ENCODE peak calls at places on chromosomes 13 and 19, in six cellular contexts. X is IMR-90, L is HepG2, E is GM12878, Z is K562, I is A549. Q is an unnamed sample.

GRCh38 chr19:38654478-38655079 is 7.1 kb downstream of the ACTN4 start:
- DNase-seq in X (peak), I (peak), Z (no peak), E (no peak), L (no peak), Q (no peak)

GRCh38 chr13:83622422-83622784 is 259.9 kb downstream of the SLITRK1 start:
- DNase-seq in Z (no peak), L (no peak), I (no peak), X (peak), E (no peak), Q (no peak)

GRCh38 chr13:112643759-112644459 is 45.9 kb upstream of the ATP11A start:
- DNase-seq in L (peak), E (no peak), I (no peak), Z (no peak), X (no peak), Q (no peak)

GRCh38 chr13:113952151-113952982 is 21.5 kb downstream of the C13orf46 start:
- DNase-seq in L (no peak), E (no peak), I (no peak), X (no peak), Z (no peak), Q (no peak)

GRCh38 chr19:49933643-49934042 is 4.3 kb upstream of the NUP62 start:
- DNase-seq in Z (no peak), X (no peak), E (no peak), L (no peak), I (no peak), Q (no peak)

GRCh38 chr13:20191311-20191901 is 1.3 kb downstream of the GJB2 start:
- DNase-seq in Z (no peak), L (no peak), E (no peak), X (no peak), I (no peak), Q (no peak)

GRCh38 chr13:37806666-37807065 is 62.9 kb downstream of the TRPC4 start:
- DNase-seq in I (no peak), X (no peak), L (no peak), Z (no peak), E (no peak), Q (peak)

GRCh38 chr19:43489310-43489709 is 15.2 kb downstream of the PHLDB3 start:
- DNase-seq in L (no peak), X (no peak), E (peak), I (no peak), Z (no peak), Q (no peak)

GRCh38 chr19:45376045-45376724 is 5.8 kb upstream of the ERCC2 start:
- DNase-seq in E (no peak), Z (no peak), X (peak), L (peak), I (peak), Q (no peak)

GRCh38 chr19:19107663-19108062 is 30.6 kb downstream of the TMEM161A start:
- DNase-seq in E (no peak), X (no peak), Z (no peak), I (no peak), L (no peak), Q (no peak)

GRCh38 chr19:55189424-55189823 is 9.3 kb upstream of the SYT5 start:
- DNase-seq in L (no peak), I (peak), X (peak), E (no peak), Z (no peak), Q (no peak)

GRCh38 chr19:33513424-33513823 is 8.2 kb downstream of the PEPD start:
- DNase-seq in Z (no peak), X (no peak), I (no peak), L (no peak), E (no peak), Q (no peak)

GRCh38 chr13:85755123-85755522 is 44.1 kb downstream of the SLITRK6 start:
- DNase-seq in X (peak), Z (no peak), E (no peak), I (no peak), L (no peak), Q (no peak)

GRCh38 chr13:28392428-28392827 is 102.5 kb downstream of the FLT1 start:
- DNase-seq in Z (no peak), L (no peak), X (no peak), I (no peak), E (no peak), Q (no peak)

GRCh38 chr13:40318366-40318765 is 348.1 kb downstream of the FOXO1 start:
- DNase-seq in X (no peak), Z (peak), E (no peak), I (no peak), L (no peak), Q (peak)

GRCh38 chr13:70987043-70987442 is 878.8 kb upstream of the KLHL1 start:
- DNase-seq in L (no peak), X (no peak), Z (no peak), I (no peak), E (no peak), Q (no peak)

GRCh38 chr13:85665286-85665685 is 133.9 kb downstream of the SLITRK6 start:
- DNase-seq in I (peak), E (no peak), Z (no peak), X (peak), L (no peak), Q (no peak)

GRCh38 chr19:55638864-55639359 is 1.9 kb upstream of the ZNF580 start:
- DNase-seq in L (peak), Z (peak), E (no peak), I (peak), X (peak), Q (peak)

GRCh38 chr13:59510377-59510776 is 653.4 kb downstream of the DIAPH3 start:
- DNase-seq in E (no peak), X (no peak), L (no peak), Z (no peak), I (no peak), Q (no peak)

GRCh38 chr19:15120135-15121026 is 13.2 kb downstream of the SYDE1 start:
- DNase-seq in L (no peak), X (no peak), I (no peak), Z (peak), E (no peak), Q (no peak)

GRCh38 chr13:25062479-25062878 is 33.5 kb upstream of the PABPC3 start:
- DNase-seq in I (peak), L (no peak), X (no peak), E (no peak), Z (no peak), Q (no peak)

GRCh38 chr19:21789761-21790160 is 22.4 kb upstream of the ZNF100 start:
- DNase-seq in X (no peak), I (no peak), L (no peak), Z (no peak), E (no peak), Q (no peak)

GRCh38 chr13:20814224-20814910 is 40.6 kb upstream of the EEF1AKMT1 start:
- DNase-seq in E (no peak), L (no peak), I (peak), Z (no peak), X (peak), Q (peak)

DNA sequence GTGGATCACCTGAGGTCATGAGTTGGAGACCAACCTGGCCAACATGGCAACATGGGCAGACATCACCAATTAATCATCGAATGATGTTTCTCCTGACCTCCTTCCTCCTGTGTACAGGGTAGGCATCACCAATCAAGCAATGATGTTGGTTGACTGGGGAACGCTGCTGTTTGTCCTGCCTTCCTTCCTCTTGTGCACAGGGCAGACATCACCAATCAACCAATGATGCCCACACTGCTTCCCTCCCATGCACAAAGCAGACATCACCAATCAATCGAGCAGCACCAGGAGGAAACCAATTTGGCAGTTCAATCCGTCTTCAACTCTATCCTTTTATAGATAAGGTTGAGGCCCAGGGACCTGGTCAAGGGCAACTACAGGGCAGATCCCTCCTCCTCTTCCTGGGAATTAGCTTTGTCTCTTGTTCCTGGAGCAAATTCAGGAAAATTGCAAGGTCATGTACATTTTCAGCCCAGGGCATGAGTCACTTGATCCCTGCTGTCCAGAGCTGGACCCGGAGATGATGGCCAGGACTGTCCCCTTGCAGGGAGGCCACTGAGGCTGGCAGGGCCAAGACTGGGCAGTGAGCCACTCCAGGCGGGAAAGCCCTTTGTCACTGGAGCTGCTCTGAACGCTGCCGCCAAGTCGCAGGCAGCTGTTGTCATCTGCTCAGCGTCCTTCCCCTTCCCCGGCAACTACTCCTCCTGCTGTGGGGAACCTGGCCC is 5.3 kb upstream of the CSNK1G2 start:
- DNase-seq in Z (peak), L (peak), I (peak), X (peak), E (no peak), Q (no peak)
- TF ChIP-seq BHLHE40 in Z (no peak), L (peak), I (no peak), X (no peak), E (no peak), Q (no peak)

DNA sequence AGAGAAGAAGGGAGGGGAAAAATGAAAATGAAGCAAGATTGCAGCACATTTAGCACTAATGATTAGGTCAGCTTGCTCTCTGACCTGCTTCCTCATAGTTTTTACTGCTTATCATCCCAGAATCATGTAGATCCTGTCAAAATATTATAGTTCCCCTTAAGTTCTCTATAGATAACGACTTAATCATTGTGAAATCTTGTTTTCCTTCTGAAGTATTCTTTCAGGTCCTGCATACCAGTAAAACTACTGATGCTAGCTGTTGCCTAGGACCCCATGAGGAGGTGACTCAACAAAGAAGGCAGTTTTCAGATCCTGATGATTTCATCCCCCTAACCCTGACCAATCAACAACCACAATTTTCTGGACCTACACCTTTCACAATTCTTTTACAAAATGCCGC is 1131.7 kb downstream of the SLITRK5 start:
- DNase-seq in L (no peak), Z (no peak), X (no peak), I (no peak), E (no peak), Q (no peak)
- TF ChIP-seq BHLHE40 in L (no peak), Z (no peak), X (no peak), I (no peak), E (no peak), Q (no peak)

GRCh38 chr13:105030851-105031250 is 1504.6 kb downstream of the EFNB2 start:
- DNase-seq in E (no peak), I (no peak), X (no peak), L (no peak), Z (no peak), Q (no peak)
- TF ChIP-seq BHLHE40 in E (no peak), I (no peak), X (no peak), L (no peak), Z (no peak), Q (no peak)

GRCh38 chr19:17107546-17108452 is 32.2 kb downstream of the MYO9B start:
- DNase-seq in Z (no peak), X (peak), L (peak), E (no peak), I (peak), Q (peak)
- TF ChIP-seq BHLHE40 in Z (no peak), X (peak), L (no peak), E (no peak), I (no peak), Q (no peak)

GRCh38 chr13:46166221-46166584 is 15.8 kb downstream of the LCP1 start:
- DNase-seq in L (no peak), X (no peak), I (no peak), Z (no peak), E (no peak), Q (no peak)

GRCh38 chr13:46166947-46167610 is 14.9 kb downstream of the LCP1 start:
- DNase-seq in E (no peak), L (no peak), I (no peak), X (no peak), Z (no peak), Q (no peak)

GRCh38 chr13:46164661-46165060 is 17.3 kb downstream of the LCP1 start:
- DNase-seq in E (no peak), X (no peak), I (no peak), L (no peak), Z (no peak), Q (no peak)

GRCh38 chr13:46168341-46168740 is 13.6 kb downstream of the LCP1 start:
- DNase-seq in L (no peak), I (no peak), X (no peak), E (no peak), Z (peak), Q (no peak)

DNA sequence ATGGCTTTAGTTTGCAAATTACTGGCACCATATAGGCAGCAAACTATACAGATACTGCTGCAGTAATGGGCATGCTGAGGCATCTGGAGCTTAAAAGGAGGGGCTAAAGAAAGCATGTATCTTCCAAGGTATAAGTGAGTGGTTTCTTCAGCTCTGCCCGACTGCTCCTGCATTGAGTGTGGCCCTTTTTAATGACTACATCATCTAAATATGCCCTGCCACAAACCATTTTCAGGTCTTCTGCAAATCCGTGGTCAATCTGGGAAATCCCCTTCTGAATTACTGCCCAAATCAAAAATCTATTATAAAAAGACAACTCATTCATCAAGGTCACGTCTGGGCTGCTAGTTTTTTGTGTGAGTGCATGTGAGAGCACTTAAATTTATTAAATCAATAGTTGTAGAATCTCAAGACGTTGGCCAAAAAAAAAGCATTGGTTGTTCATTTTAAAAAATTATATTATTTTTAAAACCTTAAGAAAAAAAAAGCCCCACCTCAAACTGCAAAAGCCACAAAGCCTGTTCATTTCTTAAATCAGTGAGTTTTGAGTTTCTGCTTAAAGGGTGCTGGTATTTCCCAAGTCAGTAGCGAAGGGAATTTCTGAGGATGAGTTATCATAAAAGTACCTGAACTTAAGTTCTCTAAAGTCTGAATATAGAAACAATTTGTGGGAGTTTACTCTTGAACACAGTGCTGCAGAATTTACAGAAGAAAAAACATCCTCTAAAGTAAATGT is 16.3 kb downstream of the LCP1 start:
- DNase-seq in X (no peak), Z (no peak), I (no peak), L (no peak), E (peak), Q (no peak)
- TF ChIP-seq BHLHE40 in X (no peak), Z (no peak), I (no peak), L (no peak), E (peak), Q (no peak)

GRCh38 chr19:58181902-58182576 is 822 bp upstream of the ZNF274 start:
- DNase-seq in E (no peak), X (no peak), L (peak), I (peak), Z (peak), Q (peak)
- TF ChIP-seq BHLHE40 in E (no peak), X (no peak), L (no peak), I (no peak), Z (no peak), Q (no peak)

GRCh38 chr19:4303778-4304508 is 455 bp upstream of the FSD1 start:
- DNase-seq in X (no peak), L (no peak), I (no peak), E (no peak), Z (no peak), Q (no peak)

GRCh38 chr19:4298772-4299550 is 3.2 kb downstream of the TMIGD2 start:
- DNase-seq in Z (no peak), L (no peak), X (no peak), E (no peak), I (no peak), Q (no peak)

GRCh38 chr19:4302238-4302630 is at the start of gene TMIGD2:
- DNase-seq in I (no peak), X (no peak), Z (no peak), L (no peak), E (no peak), Q (no peak)

GRCh38 chr19:4300589-4300988 is 1.6 kb downstream of the TMIGD2 start:
- DNase-seq in E (no peak), I (no peak), X (no peak), L (no peak), Z (no peak), Q (no peak)

GRCh38 chr19:4301590-4302237 is 475 bp downstream of the TMIGD2 start:
- DNase-seq in I (no peak), Z (no peak), L (no peak), E (no peak), X (no peak), Q (no peak)
- TF ChIP-seq BHLHE40 in I (no peak), Z (no peak), L (no peak), E (no peak), X (no peak), Q (no peak)